ENCODE peak calls at places on chromosomes 6 and 20, in four cellular contexts. F is GM23248, M is pons, Z is NCI-H82. W is an unnamed sample.

GRCh38 chr20:52313335-52313963 is 121.9 kb upstream of the ZFP64 start:
- DNase-seq in F (peak), M (peak), Z (peak), W (peak)

GRCh38 chr20:4483481-4483880 is 238.2 kb upstream of the PRND start:
- DNase-seq in M (no peak), Z (no peak), F (peak), W (peak)

GRCh38 chr6:40328376-40328987 is 258.7 kb downstream of the LRFN2 start:
- DNase-seq in M (no peak), F (peak), Z (peak), W (no peak)

GRCh38 chr20:5710551-5710950 is 39.6 kb upstream of the SHLD1 start:
- DNase-seq in F (no peak), Z (no peak), M (no peak), W (no peak)

GRCh38 chr6:11729083-11729482 is 49.5 kb downstream of the ADTRP start:
- DNase-seq in Z (no peak), M (no peak), F (no peak), W (no peak)

GRCh38 chr6:160261991-160262718 is 3.5 kb upstream of the SLC22A2 start:
- DNase-seq in M (no peak), F (no peak), Z (peak), W (peak)

GRCh38 chr6:169251822-169252804 is 1.5 kb downstream of the THBS2 start:
- DNase-seq in Z (no peak), M (peak), F (peak), W (no peak)

GRCh38 chr6:28258877-28259777 is at the start of gene NKAPL:
- DNase-seq in Z (no peak), F (peak), M (peak), W (peak)

GRCh38 chr20:46674253-46675083 is 14.8 kb downstream of the TP53RK start:
- DNase-seq in Z (no peak), F (no peak), M (no peak), W (no peak)

GRCh38 chr6:145036236-145036635 is 699.1 kb downstream of the EPM2A start:
- DNase-seq in Z (no peak), F (no peak), M (no peak), W (no peak)

GRCh38 chr20:9498322-9498721 is 16.1 kb upstream of the LAMP5 start:
- DNase-seq in Z (no peak), M (no peak), F (peak), W (peak)

W was measured in cardiac fibroblast.